ENCODE peak calls at places on chromosomes 4 and X, in six cellular contexts. W is CD8-positive, alpha-beta T cell; U is small intestine; G is retinal pigment epithelial cell; O is naive thymus-derived CD4-positive, alpha-beta T cell; S is HepG2. I is an unnamed sample.

GRCh38 chr4:39043058-39043696 is 11.0 kb upstream of the TMEM156 start:
- DNase-seq in W (no peak), U (no peak), G (peak), O (no peak), S (peak), I (no peak)

GRCh38 chr4:70714061-70714468 is 7.7 kb upstream of the RUFY3 start:
- DNase-seq in W (no peak), U (peak), G (no peak), O (no peak), S (peak), I (no peak)

GRCh38 chr4:5784960-5785611 is 74.1 kb downstream of the EVC start:
- DNase-seq in W (no peak), U (no peak), G (no peak), O (no peak), S (no peak), I (no peak)

GRCh38 chrX:110418220-110418856 is 59.7 kb downstream of the RTL9 start:
- DNase-seq in W (no peak), U (peak), G (no peak), O (no peak), S (no peak), I (no peak)

GRCh38 chrX:30215357-30215843 is at the start of gene MAGEB2:
- DNase-seq in W (no peak), U (no peak), G (no peak), O (no peak), S (no peak), I (no peak)

GRCh38 chrX:122586831-122587230 is 597.2 kb upstream of the GRIA3 start:
- DNase-seq in W (no peak), U (no peak), G (peak), O (no peak), S (no peak), I (no peak)

GRCh38 chr4:108529984-108530901 is 90.1 kb upstream of the RPL34 start:
- DNase-seq in W (no peak), U (no peak), G (no peak), O (no peak), S (no peak), I (no peak)

GRCh38 chr4:11805837-11806236 is 377.1 kb upstream of the HS3ST1 start:
- DNase-seq in W (no peak), U (peak), G (peak), O (no peak), S (no peak), I (no peak)

GRCh38 chr4:51960486-51960885 is 59.7 kb downstream of the LRRC66 start:
- DNase-seq in W (no peak), U (peak), G (peak), O (no peak), S (no peak), I (no peak)

GRCh38 chr4:21490682-21491081 is 457.9 kb downstream of the KCNIP4 start:
- DNase-seq in W (no peak), U (no peak), G (peak), O (no peak), S (no peak), I (no peak)

GRCh38 chr4:6464842-6465588 is 7.4 kb downstream of the PPP2R2C start:
- DNase-seq in W (no peak), U (no peak), G (no peak), O (no peak), S (no peak), I (no peak)

GRCh38 chrX:115036029-115036428 is 18.6 kb upstream of the IL13RA2 start:
- DNase-seq in W (no peak), U (no peak), G (no peak), O (no peak), S (no peak), I (no peak)

GRCh38 chr4:144575181-144575580 is 70.8 kb upstream of the HHIP start:
- DNase-seq in W (no peak), U (no peak), G (no peak), O (no peak), S (no peak), I (no peak)

GRCh38 chrX:20515841-20516461 is 249.2 kb upstream of the RPS6KA3 start:
- DNase-seq in W (no peak), U (peak), G (peak), O (peak), S (peak), I (peak)

GRCh38 chr4:41290486-41290885 is 33.8 kb downstream of the UCHL1 start:
- DNase-seq in W (no peak), U (no peak), G (no peak), O (no peak), S (no peak), I (no peak)

GRCh38 chr4:153593166-153593565 is 90.9 kb upstream of the TLR2 start:
- DNase-seq in W (no peak), U (no peak), G (no peak), O (no peak), S (peak), I (no peak)

GRCh38 chrX:17009856-17010650 is 63.6 kb downstream of the REPS2 start:
- DNase-seq in W (no peak), U (peak), G (no peak), O (no peak), S (no peak), I (no peak)

GRCh38 chr4:151315212-151315886 is 10.1 kb downstream of the SH3D19 start:
- DNase-seq in W (no peak), U (no peak), G (no peak), O (no peak), S (peak), I (no peak)

GRCh38 chrX:111511477-111511876 is at the start of gene SERTM2:
- DNase-seq in W (no peak), U (peak), G (no peak), O (no peak), S (no peak), I (no peak)

GRCh38 chrX:3407785-3408184 is 61.3 kb upstream of the MXRA5 start:
- DNase-seq in W (no peak), U (no peak), G (no peak), O (no peak), S (no peak), I (no peak)

GRCh38 chr4:76216975-76217814 is 3.6 kb upstream of the SCARB2 start:
- DNase-seq in W (no peak), U (peak), G (no peak), O (no peak), S (no peak), I (no peak)

GRCh38 chr4:180960758-180961401 is 1282.3 kb upstream of the TENM3 start:
- DNase-seq in W (no peak), U (no peak), G (no peak), O (no peak), S (no peak), I (no peak)

DNA sequence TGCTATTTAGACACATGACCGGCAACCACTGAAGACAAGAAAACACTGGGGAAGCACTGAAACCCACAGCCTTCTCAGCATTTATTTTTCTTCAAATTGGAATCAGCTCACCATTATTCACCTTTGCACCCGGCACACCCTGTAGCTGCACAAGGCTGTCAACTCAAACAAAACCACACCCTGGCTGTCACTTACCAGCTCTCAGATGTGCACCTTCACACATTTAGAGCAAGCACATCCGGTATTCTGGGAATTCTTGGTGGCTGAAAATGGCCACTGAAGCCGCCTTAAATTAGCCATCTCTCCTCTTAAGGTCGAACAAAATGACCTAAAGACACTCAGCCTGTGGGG is 5.9 kb downstream of the ZFYVE28 start:
- DNase-seq in W (peak), U (peak), G (no peak), O (no peak), S (no peak), I (peak)
- H3K4me3 ChIP-seq in W (peak), U (peak), G (peak), O (peak), S (no peak), I (peak)

GRCh38 chrX:119468186-119468929 is at the start of gene SLC25A5:
- DNase-seq in W (peak), U (peak), G (no peak), O (peak), S (peak), I (peak)

GRCh38 chrX:119467433-119467832 is 811 bp upstream of the SLC25A5 start:
- DNase-seq in W (no peak), U (no peak), G (no peak), O (no peak), S (no peak), I (no peak)

GRCh38 chrX:119466970-119467369 is 1.3 kb upstream of the SLC25A5 start:
- DNase-seq in W (no peak), U (peak), G (no peak), O (no peak), S (no peak), I (no peak)

GRCh38 chrX:119468930-119469635 is 839 bp downstream of the SLC25A5 start:
- DNase-seq in W (peak), U (peak), G (no peak), O (peak), S (peak), I (peak)

GRCh38 chrX:119467842-119468185 is 430 bp upstream of the SLC25A5 start:
- DNase-seq in W (no peak), U (no peak), G (no peak), O (no peak), S (no peak), I (no peak)
- H3K4me3 ChIP-seq in W (peak), U (peak), G (peak), O (peak), S (no peak), I (peak)

GRCh38 chr4:37685211-37685725 is 908 bp downstream of the RELL1 start:
- DNase-seq in W (peak), U (peak), G (no peak), O (peak), S (no peak), I (no peak)

GRCh38 chr4:37685726-37686372 is 327 bp downstream of the RELL1 start:
- DNase-seq in W (peak), U (peak), G (no peak), O (peak), S (no peak), I (no peak)

GRCh38 chr4:37680089-37680488 is 6.1 kb downstream of the RELL1 start:
- DNase-seq in W (no peak), U (no peak), G (no peak), O (no peak), S (no peak), I (no peak)

GRCh38 chr4:37684154-37684553 is 2.0 kb downstream of the RELL1 start:
- DNase-seq in W (no peak), U (no peak), G (no peak), O (no peak), S (no peak), I (no peak)

GRCh38 chr4:37682701-37683401 is 3.3 kb downstream of the RELL1 start:
- DNase-seq in W (no peak), U (peak), G (no peak), O (no peak), S (peak), I (peak)
- H3K4me3 ChIP-seq in W (no peak), U (peak), G (no peak), O (no peak), S (peak), I (no peak)

DNA sequence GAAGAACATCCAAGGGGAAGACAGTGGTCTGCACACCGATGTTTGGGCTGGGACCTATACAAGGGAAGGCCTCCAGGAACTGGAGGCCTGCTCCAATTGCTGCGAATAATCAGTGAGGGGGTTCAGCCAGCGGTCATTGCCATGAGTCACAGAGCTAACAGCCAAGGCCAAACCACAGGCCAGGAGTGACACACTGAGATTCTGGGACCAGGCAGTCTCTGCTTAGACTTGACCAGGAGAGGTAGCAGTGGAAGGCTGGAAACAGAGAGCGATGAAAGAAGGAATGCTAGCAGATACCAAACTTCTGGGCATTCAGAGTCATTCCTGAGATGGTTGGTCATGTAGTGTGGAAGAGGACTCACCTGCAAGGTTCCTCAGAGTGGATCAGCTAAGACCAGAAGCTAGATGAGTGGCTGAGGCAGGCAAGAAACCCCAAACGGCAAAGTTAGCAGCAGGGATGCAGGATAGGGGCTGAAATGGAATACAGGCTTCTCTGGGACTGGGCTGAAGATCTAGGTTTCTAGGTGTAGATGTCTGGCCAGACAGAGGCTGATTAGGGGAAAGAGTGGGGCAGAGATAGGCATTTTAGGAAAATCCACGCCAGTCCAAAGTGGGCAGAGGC is 54.7 kb downstream of the CNGA2 start:
- DNase-seq in W (no peak), U (no peak), G (peak), O (no peak), S (no peak), I (no peak)
- H3K4me3 ChIP-seq in W (no peak), U (no peak), G (no peak), O (no peak), S (no peak), I (no peak)

GRCh38 chrX:119686087-119686639 is 6.8 kb downstream of the SEPTIN6 start:
- DNase-seq in W (peak), U (no peak), G (no peak), O (peak), S (no peak), I (no peak)
- H3K4me3 ChIP-seq in W (peak), U (no peak), G (no peak), O (peak), S (no peak), I (peak)

I was measured in GM12864.